ENCODE peak calls at places on chromosomes 3 and 15, in seven cellular contexts. U is lung; O is cardiac muscle cell; D is CD8-positive, alpha-beta memory T cell; X is heart left ventricle; T is lower lobe of right lung; E is pancreas. A is an unnamed sample.

GRCh38 chr15:85579957-85580694 is 199.7 kb downstream of the AKAP13 start:
- DNase-seq in U (no peak), O (peak; percentile 85), D (no peak), X (peak; percentile 56), T (no peak), E (no peak), A (peak; percentile 79)

GRCh38 chr3:195110647-195111321 is 160.2 kb downstream of the XXYLT1 start:
- DNase-seq in U (no peak), O (peak; percentile 18), D (peak; percentile 14), X (peak; percentile 58), T (no peak), E (no peak), A (no peak)

GRCh38 chr3:106088270-106088669 is 219.5 kb upstream of the CBLB start:
- DNase-seq in U (no peak), O (peak; percentile 21), D (no peak), X (no peak), T (no peak), E (no peak), A (no peak)

GRCh38 chr3:94317054-94317453 is 254.2 kb downstream of the NSUN3 start:
- DNase-seq in U (no peak), O (no peak), D (no peak), X (no peak), T (no peak), E (no peak), A (no peak)

GRCh38 chr15:92104069-92104468 is 250.6 kb downstream of the SLCO3A1 start:
- DNase-seq in U (no peak), O (no peak), D (no peak), X (no peak), T (no peak), E (no peak), A (no peak)

GRCh38 chr3:173983353-173983752 is 585.8 kb downstream of the NLGN1 start:
- DNase-seq in U (no peak), O (no peak), D (no peak), X (no peak), T (no peak), E (no peak), A (no peak)

GRCh38 chr3:194142156-194142910 is 6.4 kb downstream of the HES1 start:
- DNase-seq in U (no peak), O (peak; percentile 83), D (no peak), X (no peak), T (no peak), E (no peak), A (peak; percentile 57)

GRCh38 chr3:124276863-124277515 is 285.1 kb upstream of the ROPN1 start:
- DNase-seq in U (no peak), O (no peak), D (no peak), X (peak; percentile 45), T (no peak), E (no peak), A (no peak)

GRCh38 chr15:57025264-57025939 is 107.0 kb downstream of the TCF12 start:
- DNase-seq in U (no peak), O (peak; percentile 64), D (no peak), X (no peak), T (no peak), E (no peak), A (no peak)

GRCh38 chr15:36601952-36602351 is 22.5 kb downstream of the CDIN1 start:
- DNase-seq in U (no peak), O (no peak), D (no peak), X (no peak), T (no peak), E (no peak), A (no peak)

GRCh38 chr3:81760215-81760614 is 1.2 kb downstream of the GBE1 start:
- DNase-seq in U (no peak), O (no peak), D (no peak), X (no peak), T (no peak), E (no peak), A (no peak)

GRCh38 chr15:83694538-83694937 is 40.6 kb downstream of the ADAMTSL3 start:
- DNase-seq in U (no peak), O (peak; percentile 19), D (no peak), X (no peak), T (no peak), E (no peak), A (no peak)

GRCh38 chr3:49132437-49133225 is at the start of gene LAMB2:
- DNase-seq in U (peak; percentile 73), O (peak; percentile 78), D (no peak), X (peak; percentile 89), T (peak; percentile 66), E (peak; percentile 82), A (peak; percentile 90)

GRCh38 chr15:89964555-89964954 is 36.6 kb upstream of the ZNF710 start:
- DNase-seq in U (peak; percentile 41), O (no peak), D (no peak), X (no peak), T (no peak), E (peak; percentile 68), A (peak; percentile 47)

DNA sequence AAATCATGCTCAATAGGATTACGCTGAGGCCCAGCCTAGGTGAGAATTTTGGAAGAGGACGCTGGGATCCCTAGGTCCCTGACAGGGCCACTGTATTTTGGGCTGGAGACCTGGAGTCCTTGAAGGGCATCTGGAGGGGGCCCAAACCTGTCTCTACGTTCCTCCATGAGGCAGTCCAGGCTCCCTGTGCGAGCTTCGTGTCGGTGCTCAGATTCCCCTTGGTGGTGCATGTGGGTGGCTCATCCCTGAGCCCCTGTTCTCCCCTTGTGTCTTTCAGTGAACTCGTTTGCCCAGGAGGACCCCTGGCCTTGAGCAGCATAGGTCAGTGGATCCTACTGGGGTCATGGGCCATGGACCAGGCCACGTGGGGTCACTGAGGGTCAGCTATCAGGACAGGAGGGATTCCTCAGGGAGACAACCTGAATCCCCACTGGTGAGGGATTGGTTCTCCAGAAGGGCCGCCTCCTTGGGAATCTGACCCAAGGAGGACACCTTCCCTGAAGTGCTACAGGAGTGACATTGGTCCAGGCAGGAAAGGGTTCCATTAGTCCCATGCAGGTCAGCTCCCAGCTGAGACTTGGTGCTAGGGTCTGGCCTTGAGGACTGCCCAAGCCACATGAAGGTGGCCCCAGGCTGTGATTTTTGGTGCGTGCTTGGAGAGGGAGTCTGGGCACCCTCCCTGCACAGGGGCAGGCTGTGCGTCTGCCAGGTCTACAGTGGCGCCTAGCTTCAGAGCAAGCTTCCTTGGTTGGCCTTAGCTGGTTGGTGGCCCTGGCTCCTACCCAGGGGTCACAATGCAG is 229.8 kb downstream of the SNRPN start:
- DNase-seq in U (no peak), O (no peak), D (peak; percentile 12), X (no peak), T (peak; percentile 9), E (no peak), A (no peak)
- H3K9me3 ChIP-seq in U (peaks cover 78% of the 10 kb centered on the region), O (no peaks in the 10 kb centered on the region), D (no peaks in the 10 kb centered on the region), X (peaks cover 2% of the 10 kb centered on the region), T (peaks cover 3% of the 10 kb centered on the region), E (no peaks in the 10 kb centered on the region), A (no peaks in the 10 kb centered on the region)

GRCh38 chr15:44715142-44715796 is 4.0 kb downstream of the B2M start:
- DNase-seq in U (no peak), O (no peak), D (no peak), X (no peak), T (no peak), E (no peak), A (no peak)

GRCh38 chr15:44713006-44713966 is 2.0 kb downstream of the B2M start:
- DNase-seq in U (no peak), O (peak; percentile 47), D (no peak), X (no peak), T (no peak), E (no peak), A (no peak)

GRCh38 chr15:44718180-44718926 is 7.0 kb downstream of the B2M start:
- DNase-seq in U (no peak), O (no peak), D (no peak), X (no peak), T (no peak), E (no peak), A (no peak)

GRCh38 chr15:44716983-44717602 is 5.8 kb downstream of the B2M start:
- DNase-seq in U (no peak), O (no peak), D (no peak), X (no peak), T (no peak), E (no peak), A (no peak)

DNA sequence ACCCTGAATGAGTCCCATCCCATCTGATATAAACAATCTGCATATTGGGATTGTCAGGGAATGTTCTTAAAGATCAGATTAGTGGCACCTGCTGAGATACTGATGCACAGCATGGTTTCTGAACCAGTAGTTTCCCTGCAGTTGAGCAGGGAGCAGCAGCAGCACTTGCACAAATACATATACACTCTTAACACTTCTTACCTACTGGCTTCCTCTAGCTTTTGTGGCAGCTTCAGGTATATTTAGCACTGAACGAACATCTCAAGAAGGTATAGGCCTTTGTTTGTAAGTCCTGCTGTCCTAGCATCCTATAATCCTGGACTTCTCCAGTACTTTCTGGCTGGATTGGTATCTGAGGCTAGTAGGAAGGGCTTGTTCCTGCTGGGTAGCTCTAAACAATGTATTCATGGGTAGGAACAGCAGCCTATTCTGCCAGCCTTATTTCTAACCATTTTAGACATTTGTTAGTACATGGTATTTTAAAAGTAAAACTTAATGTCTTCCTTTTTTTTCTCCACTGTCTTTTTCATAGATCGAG is 4.5 kb downstream of the B2M start:
- DNase-seq in U (no peak), O (no peak), D (no peak), X (no peak), T (no peak), E (no peak), A (no peak)
- H3K4me1 ChIP-seq in U (peaks cover 5% of the 10 kb centered on the region), O (peaks cover 31% of the 10 kb centered on the region), D (peaks cover 59% of the 10 kb centered on the region), X (peaks cover 16% of the 10 kb centered on the region), T (peaks cover 61% of the 10 kb centered on the region), E (peaks cover 9% of the 10 kb centered on the region), A (peaks cover 11% of the 10 kb centered on the region)

GRCh38 chr3:177321819-177322218 is 124.5 kb upstream of the TBL1XR1 start:
- DNase-seq in U (no peak), O (no peak), D (no peak), X (no peak), T (no peak), E (no peak), A (no peak)

GRCh38 chr3:177320765-177321247 is 123.5 kb upstream of the TBL1XR1 start:
- DNase-seq in U (no peak), O (peak; percentile 69), D (no peak), X (no peak), T (no peak), E (no peak), A (no peak)

GRCh38 chr3:177317247-177317646 is 120.0 kb upstream of the TBL1XR1 start:
- DNase-seq in U (no peak), O (no peak), D (no peak), X (no peak), T (no peak), E (no peak), A (no peak)

GRCh38 chr3:177318559-177318958 is 121.3 kb upstream of the TBL1XR1 start:
- DNase-seq in U (no peak), O (no peak), D (no peak), X (no peak), T (no peak), E (no peak), A (no peak)

DNA sequence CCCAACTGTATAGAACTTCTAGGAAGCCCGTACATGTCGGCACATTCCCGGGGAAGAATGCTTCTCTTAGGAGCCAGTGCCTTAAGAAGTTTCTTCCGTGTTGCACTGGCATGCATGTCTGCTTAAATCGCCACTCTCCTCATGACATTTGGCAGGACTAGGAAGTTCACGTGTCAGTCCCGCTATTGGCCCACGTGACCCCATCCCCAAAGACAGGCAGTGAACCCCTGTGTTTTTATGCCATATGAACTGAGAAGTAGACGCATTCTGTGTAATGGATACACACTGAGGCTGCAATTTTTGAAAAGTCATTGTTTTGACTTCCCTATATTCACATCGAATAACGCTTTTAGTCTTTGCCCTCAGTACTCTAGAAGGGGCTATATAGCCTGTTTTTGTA is 125.6 kb upstream of the TBL1XR1 start:
- DNase-seq in U (no peak), O (no peak), D (no peak), X (no peak), T (no peak), E (no peak), A (no peak)
- H3K9me3 ChIP-seq in U (no peaks in the 10 kb centered on the region), O (no peaks in the 10 kb centered on the region), D (no peaks in the 10 kb centered on the region), X (no peaks in the 10 kb centered on the region), T (no peaks in the 10 kb centered on the region), E (no peaks in the 10 kb centered on the region), A (no peaks in the 10 kb centered on the region)

GRCh38 chr15:97962263-97962662 is 1.8 kb downstream of the ARRDC4 start:
- DNase-seq in U (no peak), O (no peak), D (no peak), X (no peak), T (no peak), E (no peak), A (no peak)
- H3K4me1 ChIP-seq in U (peaks cover 10% of the 10 kb centered on the region), O (peaks cover 18% of the 10 kb centered on the region), D (peaks cover 6% of the 10 kb centered on the region), X (no peaks in the 10 kb centered on the region), T (peaks cover 41% of the 10 kb centered on the region), E (peaks cover 6% of the 10 kb centered on the region), A (no peaks in the 10 kb centered on the region)